ENCODE peak calls at places on chromosomes 4 and X, in four cellular contexts. J, G, C and X are unnamed samples. For H3K36me3, the result is how much of the 10 kb centered on the place peaks cover.

GRCh38 chr4:16131293-16131692 is 47.5 kb upstream of the PROM1 start:
- DNase-seq in J (no peak), G (no peak), C (no peak), X (no peak)

GRCh38 chr4:94253036-94253435 is 45.4 kb downstream of the SMARCAD1 start:
- DNase-seq in J (no peak), G (no peak), C (no peak), X (no peak)

GRCh38 chr4:156547439-156547838 is 424.2 kb downstream of the PDGFC start:
- DNase-seq in J (no peak), G (peak), C (no peak), X (peak)

GRCh38 chr4:169810325-169811323 is 52.9 kb upstream of the HPF1 start:
- DNase-seq in J (no peak), G (peak), C (no peak), X (peak)

GRCh38 chr4:75895744-75896314 is 6.4 kb downstream of the PPEF2 start:
- DNase-seq in J (no peak), G (no peak), C (no peak), X (peak)

GRCh38 chr4:37601527-37601926 is 84.6 kb downstream of the RELL1 start:
- DNase-seq in J (no peak), G (peak), C (no peak), X (no peak)

GRCh38 chr4:38523524-38524448 is 140.2 kb upstream of the KLF3 start:
- DNase-seq in J (no peak), G (peak), C (no peak), X (no peak)

GRCh38 chr4:185351691-185352090 is 44.0 kb downstream of the LRP2BP start:
- DNase-seq in J (no peak), G (no peak), C (no peak), X (no peak)

GRCh38 chr4:22897520-22898108 is 204.9 kb downstream of the GBA3 start:
- DNase-seq in J (no peak), G (peak), C (no peak), X (peak)

GRCh38 chrX:68287419-68287818 is 145.9 kb downstream of the OPHN1 start:
- DNase-seq in J (no peak), G (no peak), C (no peak), X (no peak)

GRCh38 chrX:39613508-39613921 is 484.2 kb downstream of the BCOR start:
- DNase-seq in J (peak), G (peak), C (no peak), X (peak)

GRCh38 chr4:56496241-56496640 is 9.3 kb upstream of the ARL9 start:
- DNase-seq in J (no peak), G (no peak), C (no peak), X (no peak)
- H3K36me3 ChIP-seq in J (half or more), G (under half), C (half or more), X (under half)

GRCh38 chr4:6271701-6272465 is 2.2 kb downstream of the WFS1 start:
- DNase-seq in J (peak), G (peak), C (no peak), X (no peak)
- H3K27ac ChIP-seq in J (peak), G (peak), C (no peak), X (no peak)

GRCh38 chr4:41683321-41683720 is 65.2 kb downstream of the PHOX2B start:
- DNase-seq in J (no peak), G (no peak), C (no peak), X (no peak)

GRCh38 chr4:41678951-41679350 is 69.6 kb downstream of the PHOX2B start:
- DNase-seq in J (no peak), G (no peak), C (no peak), X (no peak)

GRCh38 chr4:41681054-41681453 is 67.5 kb downstream of the PHOX2B start:
- DNase-seq in J (no peak), G (no peak), C (no peak), X (no peak)

GRCh38 chr4:41678086-41678485 is 70.4 kb downstream of the PHOX2B start:
- DNase-seq in J (no peak), G (no peak), C (no peak), X (no peak)

DNA sequence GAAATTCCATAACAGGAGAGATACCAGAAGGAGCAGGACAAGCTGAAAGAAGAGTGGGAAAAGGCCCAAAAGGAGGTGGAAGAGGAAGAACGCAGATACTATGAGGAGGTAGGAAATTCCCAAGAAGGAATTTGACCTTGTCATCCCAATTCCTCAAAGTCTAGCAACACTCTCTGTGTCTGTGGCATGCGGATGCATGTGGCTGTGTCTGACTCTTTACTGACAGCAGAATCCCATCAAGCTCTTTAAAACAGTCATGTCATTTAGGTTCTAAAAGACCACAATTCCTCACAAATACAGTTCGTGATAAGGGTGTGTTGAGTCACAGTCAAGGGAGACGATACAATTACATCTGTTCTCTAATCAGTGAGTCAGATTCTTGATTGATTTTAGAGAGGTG is 68.5 kb downstream of the PHOX2B start:
- DNase-seq in J (no peak), G (no peak), C (no peak), X (no peak)
- H3K36me3 ChIP-seq in J (half or more), G (under half), C (under half), X (under half)

GRCh38 chrX:45449982-45450381 is 249.3 kb upstream of the DIPK2B start:
- DNase-seq in J (no peak), G (no peak), C (no peak), X (no peak)
- H3K27ac ChIP-seq in J (no peak), G (no peak), C (no peak), X (no peak)